ENCODE peak calls at places on chromosomes 16 and 17, in nine cellular contexts. I is right lobe of liver, A is neural crest cell, D is GM23338, S is WERI-Rb-1, U is nephron progenitor cell, Q is Caco-2, G is cardiac muscle cell, F is uterus. V is an unnamed sample.

GRCh38 chr16:86874141-86874540 is 295.8 kb downstream of the FOXL1 start:
- DNase-seq in I (no peak), A (peak), D (peak), S (peak), U (no peak), Q (no peak), G (peak), F (no peak), V (no peak)

GRCh38 chr16:89322381-89323119 is 105.0 kb downstream of the ZNF778 start:
- DNase-seq in I (peak), A (peak), D (peak), S (no peak), U (peak), Q (no peak), G (peak), F (peak), V (no peak)

GRCh38 chr16:35176449-35176848 is 1717.0 kb downstream of the TP53TG3F start:
- DNase-seq in I (no peak), A (no peak), D (no peak), S (no peak), U (no peak), Q (no peak), G (no peak), F (no peak), V (no peak)

GRCh38 chr16:55376567-55377167 is 52.7 kb downstream of the IRX6 start:
- DNase-seq in I (no peak), A (no peak), D (no peak), S (no peak), U (no peak), Q (no peak), G (no peak), F (no peak), V (no peak)

GRCh38 chr17:30235386-30236296 is at the start of gene SLC6A4:
- DNase-seq in I (no peak), A (no peak), D (peak), S (no peak), U (peak), Q (peak), G (peak), F (no peak), V (no peak)

GRCh38 chr16:71432906-71433305 is 8.9 kb downstream of the TLE7 start:
- DNase-seq in I (no peak), A (no peak), D (no peak), S (no peak), U (no peak), Q (no peak), G (no peak), F (no peak), V (no peak)

GRCh38 chr16:50273382-50273690 is 7.0 kb downstream of the ADCY7 start:
- DNase-seq in I (no peak), A (no peak), D (no peak), S (no peak), U (no peak), Q (no peak), G (no peak), F (no peak), V (no peak)

GRCh38 chr17:77445908-77446535 is 305.3 kb downstream of the SEC14L1 start:
- DNase-seq in I (no peak), A (no peak), D (no peak), S (no peak), U (no peak), Q (no peak), G (no peak), F (no peak), V (no peak)

GRCh38 chr16:12868169-12868568 is 33.2 kb upstream of the SHISA9 start:
- DNase-seq in I (no peak), A (no peak), D (no peak), S (no peak), U (no peak), Q (no peak), G (no peak), F (no peak), V (no peak)

GRCh38 chr16:2468142-2468724 is 2.9 kb upstream of the NTN3 start:
- DNase-seq in I (no peak), A (no peak), D (peak), S (no peak), U (peak), Q (no peak), G (peak), F (no peak), V (no peak)

GRCh38 chr17:8887834-8888703 is 20.6 kb upstream of the PIK3R6 start:
- DNase-seq in I (no peak), A (peak), D (peak), S (peak), U (peak), Q (peak), G (peak), F (no peak), V (no peak)

GRCh38 chr17:50266384-50267073 is 7.7 kb upstream of the TMEM92 start:
- DNase-seq in I (peak), A (no peak), D (no peak), S (peak), U (no peak), Q (peak), G (no peak), F (peak), V (peak)

GRCh38 chr16:27676807-27677206 is 126.9 kb downstream of the KATNIP start:
- DNase-seq in I (no peak), A (no peak), D (no peak), S (no peak), U (no peak), Q (no peak), G (no peak), F (no peak), V (no peak)

GRCh38 chr17:41959336-41960095 is 7.1 kb upstream of the CNP start:
- DNase-seq in I (no peak), A (peak), D (peak), S (peak), U (peak), Q (peak), G (peak), F (no peak), V (no peak)

GRCh38 chr17:74923538-74924249 is 379 bp upstream of the OTOP2 start:
- DNase-seq in I (peak), A (peak), D (peak), S (peak), U (peak), Q (peak), G (peak), F (peak), V (peak)

GRCh38 chr16:89090182-89090630 is 3.4 kb upstream of the ACSF3 start:
- DNase-seq in I (no peak), A (no peak), D (no peak), S (no peak), U (no peak), Q (no peak), G (no peak), F (no peak), V (no peak)

GRCh38 chr17:83151442-83152220 is 72.2 kb downstream of the METRNL start:
- DNase-seq in I (no peak), A (peak), D (peak), S (no peak), U (no peak), Q (peak), G (no peak), F (no peak), V (peak)

GRCh38 chr16:66616169-66616568 is 11.7 kb downstream of the CMTM3 start:
- DNase-seq in I (no peak), A (no peak), D (no peak), S (no peak), U (no peak), Q (no peak), G (no peak), F (no peak), V (no peak)

GRCh38 chr16:4113358-4114256 is 2.6 kb downstream of the ADCY9 start:
- DNase-seq in I (no peak), A (no peak), D (no peak), S (no peak), U (no peak), Q (no peak), G (peak), F (no peak), V (no peak)

GRCh38 chr17:16294560-16294959 is 58.7 kb downstream of the CENPV start:
- DNase-seq in I (no peak), A (no peak), D (no peak), S (no peak), U (no peak), Q (no peak), G (no peak), F (no peak), V (no peak)

GRCh38 chr17:12438813-12439586 is 226.7 kb upstream of the MYOCD start:
- DNase-seq in I (no peak), A (no peak), D (no peak), S (no peak), U (peak), Q (peak), G (no peak), F (no peak), V (no peak)

GRCh38 chr17:44581868-44582267 is 24.6 kb downstream of the FZD2 start:
- DNase-seq in I (peak), A (no peak), D (peak), S (peak), U (no peak), Q (no peak), G (no peak), F (no peak), V (no peak)

GRCh38 chr17:77872199-77872598 is 86.3 kb upstream of the TNRC6C start:
- DNase-seq in I (no peak), A (no peak), D (no peak), S (no peak), U (no peak), Q (no peak), G (no peak), F (no peak), V (no peak)

GRCh38 chr16:75379911-75380847 is 53.1 kb downstream of the CFDP1 start:
- DNase-seq in I (no peak), A (no peak), D (no peak), S (no peak), U (no peak), Q (no peak), G (no peak), F (no peak), V (no peak)

GRCh38 chr17:72952641-72953313 is 139.7 kb downstream of the SLC39A11 start:
- DNase-seq in I (no peak), A (no peak), D (no peak), S (peak), U (no peak), Q (no peak), G (peak), F (no peak), V (no peak)

GRCh38 chr17:72950236-72950931 is 142.1 kb downstream of the SLC39A11 start:
- DNase-seq in I (no peak), A (no peak), D (no peak), S (peak), U (no peak), Q (no peak), G (no peak), F (no peak), V (no peak)

GRCh38 chr17:72953621-72954020 is 138.9 kb downstream of the SLC39A11 start:
- DNase-seq in I (no peak), A (no peak), D (no peak), S (no peak), U (no peak), Q (no peak), G (no peak), F (no peak), V (no peak)

GRCh38 chr17:72954595-72954994 is 137.9 kb downstream of the SLC39A11 start:
- DNase-seq in I (no peak), A (no peak), D (no peak), S (no peak), U (no peak), Q (no peak), G (no peak), F (no peak), V (no peak)

DNA sequence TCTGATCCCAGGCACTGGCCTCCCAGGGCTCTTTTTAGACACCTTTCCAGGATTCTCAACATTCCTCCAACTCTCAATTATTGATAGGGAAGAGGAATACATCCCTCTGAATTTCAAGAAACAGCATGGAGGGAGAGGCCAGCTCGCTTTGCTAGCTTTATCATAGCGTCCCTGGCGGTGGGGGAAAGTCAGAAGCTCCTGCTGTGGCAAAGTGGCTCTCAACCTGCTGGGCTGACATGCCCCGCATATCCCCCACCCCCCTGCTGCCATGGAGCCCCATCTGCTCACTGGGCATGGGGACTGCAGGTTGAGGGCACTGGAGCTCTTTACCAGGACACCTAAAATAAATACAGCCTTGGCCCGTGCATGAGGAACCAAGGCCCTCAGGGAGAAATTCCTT is 140.3 kb downstream of the SLC39A11 start:
- DNase-seq in I (no peak), A (no peak), D (peak), S (peak), U (no peak), Q (no peak), G (no peak), F (no peak), V (no peak)
- TF ChIP-seq CTCF in I (no peak), A (no peak), D (peak), S (peak), U (no peak), Q (no peak), G (no peak), F (no peak), V (no peak)

GRCh38 chr16:22815863-22816262 is 1.9 kb downstream of the HS3ST2 start:
- DNase-seq in I (no peak), A (no peak), D (no peak), S (no peak), U (no peak), Q (no peak), G (no peak), F (no peak), V (no peak)

GRCh38 chr16:22814330-22815105 is 556 bp downstream of the HS3ST2 start:
- DNase-seq in I (no peak), A (no peak), D (peak), S (peak), U (peak), Q (no peak), G (no peak), F (no peak), V (peak)

GRCh38 chr16:22816475-22816874 is 2.5 kb downstream of the HS3ST2 start:
- DNase-seq in I (no peak), A (no peak), D (no peak), S (no peak), U (no peak), Q (no peak), G (no peak), F (no peak), V (no peak)

GRCh38 chr16:22813946-22814325 is at the start of gene HS3ST2:
- DNase-seq in I (no peak), A (peak), D (peak), S (peak), U (peak), Q (no peak), G (peak), F (peak), V (peak)

GRCh38 chr16:22813223-22813945 is 578 bp upstream of the HS3ST2 start:
- DNase-seq in I (peak), A (peak), D (peak), S (peak), U (peak), Q (no peak), G (peak), F (no peak), V (peak)
- TF ChIP-seq CTCF in I (peak), A (peak), D (peak), S (peak), U (peak), Q (no peak), G (peak), F (peak), V (peak)

DNA sequence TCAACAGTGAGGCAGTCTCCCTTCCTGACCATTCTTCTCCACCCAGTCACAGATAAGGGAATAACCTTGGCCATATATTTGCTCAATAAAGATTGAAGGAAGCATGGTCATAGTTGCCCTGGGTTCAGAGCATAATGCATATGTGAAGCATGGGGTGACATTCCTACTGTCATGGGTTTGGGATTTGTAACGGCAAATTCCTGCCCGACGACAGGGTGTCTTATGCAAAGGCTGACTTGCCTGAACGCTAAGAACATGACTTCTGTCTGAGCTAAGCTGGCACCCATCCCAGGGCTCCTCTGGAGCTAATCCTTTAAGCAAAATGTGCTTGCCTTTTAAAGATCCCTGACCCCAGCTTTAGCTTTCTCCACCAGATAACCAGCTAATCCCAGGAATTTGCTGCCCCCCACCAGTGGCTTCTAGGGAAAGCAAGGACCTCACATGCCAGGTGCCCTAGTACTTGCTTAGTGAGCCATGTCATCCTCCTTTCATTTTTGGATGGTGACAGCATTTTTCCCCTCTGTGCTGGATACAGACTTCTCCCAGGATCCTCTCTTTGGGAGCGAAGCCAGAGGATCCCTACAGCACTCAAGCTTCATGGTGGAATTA is 11.7 kb downstream of the SLC7A6OS start:
- DNase-seq in I (no peak), A (no peak), D (no peak), S (peak), U (no peak), Q (no peak), G (no peak), F (peak), V (peak)
- TF ChIP-seq CTCF in I (no peak), A (no peak), D (no peak), S (peak), U (no peak), Q (no peak), G (no peak), F (no peak), V (no peak)

GRCh38 chr16:23835390-23836077 is at the start of gene PRKCB:
- DNase-seq in I (peak), A (peak), D (peak), S (peak), U (peak), Q (peak), G (peak), F (peak), V (peak)
- TF ChIP-seq CTCF in I (no peak), A (no peak), D (no peak), S (no peak), U (no peak), Q (no peak), G (no peak), F (no peak), V (no peak)

GRCh38 chr17:7394452-7395191 is at the start of gene PLSCR3:
- DNase-seq in I (peak), A (peak), D (peak), S (peak), U (peak), Q (peak), G (peak), F (peak), V (peak)
- TF ChIP-seq CTCF in I (peak), A (peak), D (peak), S (peak), U (peak), Q (peak), G (peak), F (peak), V (peak)

V was measured in tibial artery.